ENCODE peak calls at places on chromosomes 13 and 19, in ten cellular contexts. G, T, R, D, S, P, A, V, Z and C are unnamed samples.

GRCh38 chr13:47004552-47004951 is 107.7 kb upstream of the HTR2A start:
- DNase-seq in G (no peak), T (no peak), R (no peak), D (no peak), S (no peak), P (no peak), A (no peak), V (no peak), Z (no peak), C (no peak)

GRCh38 chr13:21010621-21011020 is 50.8 kb downstream of the LATS2 start:
- DNase-seq in G (no peak), T (no peak), R (no peak), D (no peak), S (no peak), P (no peak), A (no peak), V (no peak), Z (peak; percentile 49), C (no peak)

GRCh38 chr13:53439439-53440225 is 411.0 kb downstream of the OLFM4 start:
- DNase-seq in G (no peak), T (no peak), R (no peak), D (no peak), S (no peak), P (no peak), A (no peak), V (no peak), Z (no peak), C (no peak)

GRCh38 chr19:29741776-29742175 is 26.7 kb upstream of the C19orf12 start:
- DNase-seq in G (no peak), T (no peak), R (no peak), D (no peak), S (no peak), P (no peak), A (no peak), V (no peak), Z (no peak), C (no peak)

GRCh38 chr19:48997972-48998371 is 4.3 kb downstream of the RUVBL2 start:
- DNase-seq in G (no peak), T (no peak), R (peak; percentile 56), D (peak; percentile 62), S (no peak), P (no peak), A (peak; percentile 62), V (peak; percentile 47), Z (peak; percentile 95), C (peak; percentile 69)

GRCh38 chr13:31797154-31797775 is 57.9 kb downstream of the RXFP2 start:
- DNase-seq in G (no peak), T (no peak), R (no peak), D (peak; percentile 8), S (no peak), P (no peak), A (no peak), V (peak; percentile 52), Z (peak; percentile 63), C (peak; percentile 61)

GRCh38 chr13:39779337-39780270 is 124.1 kb downstream of the COG6 start:
- DNase-seq in G (no peak), T (no peak), R (no peak), D (no peak), S (no peak), P (no peak), A (no peak), V (peak; percentile 31), Z (no peak), C (no peak)

GRCh38 chr19:11832253-11832912 is 16.1 kb upstream of the ZNF439 start:
- DNase-seq in G (no peak), T (no peak), R (no peak), D (no peak), S (no peak), P (no peak), A (no peak), V (no peak), Z (no peak), C (no peak)

GRCh38 chr19:43759515-43759914 is 4.8 kb upstream of the SMG9 start:
- DNase-seq in G (peak; percentile 59), T (no peak), R (no peak), D (peak; percentile 90), S (no peak), P (no peak), A (no peak), V (peak; percentile 37), Z (peak; percentile 59), C (no peak)

GRCh38 chr19:14425696-14426138 is 6.6 kb upstream of the DDX39A start:
- DNase-seq in G (no peak), T (no peak), R (no peak), D (no peak), S (no peak), P (no peak), A (no peak), V (no peak), Z (no peak), C (no peak)

GRCh38 chr19:56663931-56664500 is 7.5 kb downstream of the ZNF835 start:
- DNase-seq in G (no peak), T (no peak), R (no peak), D (no peak), S (no peak), P (no peak), A (no peak), V (no peak), Z (no peak), C (no peak)

GRCh38 chr13:108629988-108630387 is 577 bp downstream of the MYO16 start:
- DNase-seq in G (no peak), T (no peak), R (no peak), D (no peak), S (no peak), P (no peak), A (no peak), V (no peak), Z (no peak), C (no peak)

GRCh38 chr19:15286688-15287355 is 45.5 kb downstream of the BRD4 start:
- DNase-seq in G (no peak), T (no peak), R (no peak), D (no peak), S (no peak), P (no peak), A (no peak), V (peak; percentile 34), Z (no peak), C (no peak)

DNA sequence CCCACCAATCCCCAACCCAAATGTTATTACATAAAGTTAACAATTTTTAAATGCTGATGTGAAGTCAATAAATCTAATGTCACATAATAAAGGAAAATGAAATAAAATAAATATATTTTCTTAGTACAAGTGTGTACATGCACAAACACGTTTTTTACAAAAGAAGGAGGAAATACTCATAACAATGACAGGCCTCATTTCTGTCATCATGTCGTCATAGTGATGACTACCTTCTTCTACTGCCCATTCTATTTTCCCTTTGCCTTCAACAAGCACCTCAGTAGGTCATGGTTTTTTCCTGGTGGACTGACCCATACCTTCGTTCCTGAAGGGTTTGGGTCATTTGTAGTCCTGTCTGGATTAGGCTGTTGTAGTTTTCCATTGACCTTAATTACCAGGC is 185.3 kb upstream of the IPO5 start:
- DNase-seq in G (no peak), T (no peak), R (no peak), D (no peak), S (no peak), P (no peak), A (no peak), V (no peak), Z (no peak), C (no peak)
- TF ChIP-seq POLR2AphosphoS5 in G (no peak), T (no peak), R (no peak), D (no peak), S (no peak), P (no peak), A (no peak), V (no peak), Z (no peak), C (no peak)

DNA sequence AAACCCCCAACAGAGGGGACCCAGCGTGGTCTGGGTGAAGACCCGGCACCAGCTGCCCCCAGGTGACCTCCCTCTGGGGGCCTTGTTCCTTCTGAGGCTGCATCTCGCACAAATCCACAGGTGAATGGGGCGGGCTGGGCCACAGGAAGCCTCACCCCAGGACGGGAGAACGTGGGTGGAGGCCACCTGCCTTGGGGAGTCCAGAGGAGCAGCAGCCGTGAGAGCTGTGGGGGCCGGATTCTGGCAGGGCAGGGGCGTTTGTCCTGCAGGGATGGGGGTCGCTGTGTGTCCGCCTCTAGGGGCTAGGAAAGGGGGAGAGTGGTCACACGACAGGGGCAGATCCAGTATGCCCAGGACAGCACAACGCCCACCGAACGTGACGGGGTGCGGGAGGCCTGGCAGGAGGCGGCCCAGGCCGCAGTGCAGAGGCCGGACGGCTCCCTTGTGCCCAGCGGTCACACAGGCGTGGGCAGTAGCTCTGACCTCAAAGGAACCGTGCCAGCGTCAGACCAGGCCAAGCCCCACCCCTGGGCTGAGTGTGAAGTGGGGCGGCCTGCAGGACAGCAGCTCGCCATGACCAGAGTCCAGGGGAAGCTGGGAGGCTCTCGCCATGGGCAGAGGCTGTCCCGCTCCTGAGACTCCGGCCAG is 6.6 kb downstream of the POLR2E start:
- DNase-seq in G (no peak), T (no peak), R (peak; percentile 47), D (no peak), S (no peak), P (no peak), A (no peak), V (no peak), Z (no peak), C (no peak)
- TF ChIP-seq POLR2AphosphoS5 in G (no peak), T (no peak), R (no peak), D (no peak), S (peak; percentile 33), P (no peak), A (no peak), V (no peak), Z (peak; percentile 24), C (no peak)

GRCh38 chr13:25981060-25981459 is 70.8 kb downstream of the SHISA2 start:
- DNase-seq in G (no peak), T (no peak), R (no peak), D (no peak), S (no peak), P (no peak), A (no peak), V (no peak), Z (no peak), C (no peak)

GRCh38 chr13:25987987-25988386 is 63.8 kb downstream of the SHISA2 start:
- DNase-seq in G (no peak), T (no peak), R (no peak), D (no peak), S (no peak), P (no peak), A (no peak), V (no peak), Z (no peak), C (no peak)

GRCh38 chr13:25978961-25979360 is 72.9 kb downstream of the SHISA2 start:
- DNase-seq in G (no peak), T (no peak), R (no peak), D (no peak), S (no peak), P (no peak), A (no peak), V (no peak), Z (no peak), C (no peak)

GRCh38 chr13:25980255-25980654 is 71.6 kb downstream of the SHISA2 start:
- DNase-seq in G (no peak), T (no peak), R (no peak), D (peak; percentile 18), S (no peak), P (no peak), A (no peak), V (peak; percentile 54), Z (peak; percentile 92), C (peak; percentile 40)

GRCh38 chr13:25982908-25983307 is 68.9 kb downstream of the SHISA2 start:
- DNase-seq in G (no peak), T (no peak), R (no peak), D (no peak), S (no peak), P (no peak), A (no peak), V (peak; percentile 36), Z (no peak), C (no peak)
- TF ChIP-seq POLR2AphosphoS5 in G (no peak), T (no peak), R (no peak), D (no peak), S (no peak), P (no peak), A (no peak), V (no peak), Z (no peak), C (no peak)

GRCh38 chr13:113171250-113172125 is 13.0 kb downstream of the PROZ start:
- DNase-seq in G (no peak), T (no peak), R (no peak), D (no peak), S (no peak), P (no peak), A (no peak), V (no peak), Z (no peak), C (no peak)
- TF ChIP-seq POLR2AphosphoS5 in G (no peak), T (no peak), R (no peak), D (no peak), S (no peak), P (no peak), A (no peak), V (no peak), Z (no peak), C (no peak)